ENCODE peak calls at places on chromosomes 2 and 18, in five cellular contexts. Z, H, D, E and V are unnamed samples.

GRCh38 chr2:68365087-68365486 is at the start of gene PLEK:
- DNase-seq in Z (peak), H (no peak), D (no peak), E (peak), V (peak)

GRCh38 chr2:133218204-133218603 is 350.1 kb downstream of the NCKAP5 start:
- DNase-seq in D (no peak), Z (no peak), E (no peak), H (no peak), V (no peak)

GRCh38 chr18:27608742-27609141 is 423.6 kb upstream of the CHST9 start:
- DNase-seq in E (no peak), D (no peak), H (peak), Z (peak), V (peak)

GRCh38 chr2:152497481-152498052 is 162.6 kb downstream of the FMNL2 start:
- DNase-seq in Z (peak), E (no peak), D (no peak), H (peak), V (peak)

GRCh38 chr2:231593666-231594065 is 1.0 kb downstream of the TEX44 start:
- DNase-seq in H (no peak), Z (no peak), D (no peak), E (no peak), V (no peak)

GRCh38 chr2:239249048-239249447 is 151.8 kb downstream of the HDAC4 start:
- DNase-seq in Z (no peak), E (no peak), D (no peak), H (no peak), V (no peak)

GRCh38 chr2:187552959-187553681 is 1.1 kb downstream of the TFPI start:
- DNase-seq in E (no peak), H (peak), D (no peak), Z (peak), V (peak)

GRCh38 chr2:183244300-183244849 is 120.1 kb downstream of the NUP35 start:
- DNase-seq in H (no peak), E (no peak), D (no peak), Z (peak), V (no peak)

GRCh38 chr2:200383380-200384110 is 77.1 kb downstream of the SPATS2L start:
- DNase-seq in Z (peak), H (peak), D (peak), E (no peak), V (peak)

GRCh38 chr2:196758474-196759377 is 40.8 kb downstream of the GTF3C3 start:
- DNase-seq in D (peak), E (no peak), Z (peak), H (peak), V (peak)

GRCh38 chr2:120751553-120751952 is 15.9 kb downstream of the GLI2 start:
- DNase-seq in H (peak), Z (peak), D (no peak), E (no peak), V (peak)

GRCh38 chr2:106816974-106817373 is 69.0 kb downstream of the ST6GAL2 start:
- DNase-seq in D (no peak), E (peak), H (no peak), Z (no peak), V (no peak)

GRCh38 chr2:235640900-235641299 is 147.1 kb downstream of the AGAP1 start:
- DNase-seq in E (no peak), H (no peak), Z (no peak), D (no peak), V (no peak)

GRCh38 chr2:112627060-112628040 is 18.4 kb upstream of the SLC20A1 start:
- DNase-seq in H (peak), E (peak), D (peak), Z (peak), V (peak)

GRCh38 chr2:232239956-232240681 is 138.4 kb upstream of the ALPP start:
- DNase-seq in D (no peak), Z (no peak), H (peak), E (no peak), V (peak)

GRCh38 chr18:35777042-35777441 is 195.4 kb upstream of the RMP24 start:
- DNase-seq in H (peak), E (no peak), Z (no peak), D (no peak), V (no peak)

GRCh38 chr2:105487142-105488069 is 88.6 kb upstream of the FHL2 start:
- DNase-seq in Z (peak), E (peak), D (peak), H (peak), V (peak)

GRCh38 chr2:232897971-232898408 is 27.9 kb downstream of the SNORC start:
- DNase-seq in H (no peak), E (no peak), D (no peak), Z (no peak), V (no peak)

GRCh38 chr2:167602122-167602521 is 645.3 kb downstream of the STK39 start:
- DNase-seq in Z (no peak), E (no peak), H (no peak), D (no peak), V (no peak)

GRCh38 chr2:74205586-74205985 is 7.2 kb downstream of the MTHFD2 start:
- DNase-seq in H (no peak), E (no peak), Z (no peak), D (no peak), V (peak)

GRCh38 chr2:189954989-189955388 is 107.5 kb downstream of the MSTN start:
- DNase-seq in E (no peak), H (no peak), D (no peak), Z (no peak), V (no peak)

GRCh38 chr2:61670591-61671503 is 132.7 kb upstream of the XPO1 start:
- DNase-seq in E (peak), D (no peak), H (peak), Z (peak), V (peak)

GRCh38 chr2:136319227-136319626 is 201.3 kb upstream of the CXCR4 start:
- DNase-seq in D (no peak), E (no peak), Z (no peak), H (no peak), V (no peak)

GRCh38 chr2:84885111-84885510 is 4.2 kb upstream of the TRABD2A start:
- DNase-seq in H (no peak), Z (no peak), D (no peak), E (no peak), V (no peak)

GRCh38 chr18:13568443-13569392 is 157.6 kb downstream of the FAM210A start:
- DNase-seq in E (no peak), Z (no peak), H (no peak), D (no peak), V (no peak)

GRCh38 chr18:8747440-8747937 is 42.1 kb downstream of the MTCL1 start:
- DNase-seq in H (peak), D (peak), Z (peak), E (no peak), V (peak)

GRCh38 chr2:118371500-118371899 is 283.2 kb downstream of the INSIG2 start:
- DNase-seq in E (no peak), H (peak), D (peak), Z (peak), V (peak)

GRCh38 chr2:120017201-120017600 is 4.3 kb downstream of the EPB41L5 start:
- DNase-seq in D (no peak), Z (no peak), H (no peak), E (no peak), V (peak)

GRCh38 chr18:67269206-67269605 is 247.3 kb downstream of the DSEL start:
- DNase-seq in E (no peak), D (no peak), H (no peak), Z (no peak), V (no peak)